ENCODE peak calls at places on chromosomes 7 and 10, in seven cellular contexts. L is Karpas-422, T is Peyer's patch, K is breast epithelium, F is lung, P is mammary epithelial cell, A is right lobe of liver. X is an unnamed sample.
A peak's percentile ranks its signal among the peaks of the same experiment; 100 is the strongest.

GRCh38 chr7:54888736-54889082 is 129.7 kb upstream of the SEC61G start:
- DNase-seq in L (no peak), T (no peak), K (no peak), F (no peak), P (no peak), A (no peak), X (no peak)

GRCh38 chr7:151992375-151992774 is 33.1 kb upstream of the GALNT11 start:
- DNase-seq in L (peak; percentile 72), T (peak; percentile 64), K (no peak), F (peak; percentile 48), P (peak; percentile 27), A (no peak), X (peak; percentile 45)

GRCh38 chr7:83697814-83698530 is 49.0 kb upstream of the SEMA3E start:
- DNase-seq in L (no peak), T (no peak), K (no peak), F (no peak), P (no peak), A (no peak), X (no peak)

GRCh38 chr7:4143006-4143405 is 539.1 kb upstream of the FOXK1 start:
- DNase-seq in L (no peak), T (no peak), K (no peak), F (no peak), P (no peak), A (peak; percentile 27), X (no peak)

GRCh38 chr10:119438717-119439116 is 103.8 kb downstream of the RGS10 start:
- DNase-seq in L (no peak), T (no peak), K (no peak), F (no peak), P (no peak), A (no peak), X (no peak)

GRCh38 chr7:1220958-1221745 is 11.5 kb upstream of the UNCX start:
- DNase-seq in L (no peak), T (no peak), K (no peak), F (no peak), P (no peak), A (no peak), X (no peak)

GRCh38 chr10:75547391-75548298 is 116.2 kb downstream of the LRMDA start:
- DNase-seq in L (no peak), T (no peak), K (no peak), F (no peak), P (peak; percentile 67), A (no peak), X (no peak)

GRCh38 chr10:108392286-108392685 is 1227.8 kb upstream of the SORCS1 start:
- DNase-seq in L (no peak), T (no peak), K (no peak), F (no peak), P (peak; percentile 47), A (no peak), X (no peak)

GRCh38 chr7:42460148-42460547 is 223.1 kb upstream of the GLI3 start:
- DNase-seq in L (no peak), T (no peak), K (no peak), F (no peak), P (no peak), A (no peak), X (no peak)

GRCh38 chr7:30984359-30985107 is 20.8 kb downstream of the GHRHR start:
- DNase-seq in L (peak; percentile 58), T (no peak), K (no peak), F (no peak), P (peak; percentile 74), A (no peak), X (no peak)

GRCh38 chr10:132500781-132501415 is 36.7 kb upstream of the INPP5A start:
- DNase-seq in L (no peak), T (no peak), K (peak; percentile 10), F (no peak), P (no peak), A (no peak), X (no peak)

GRCh38 chr10:48231699-48232315 is 42.7 kb downstream of the FRMPD2 start:
- DNase-seq in L (no peak), T (no peak), K (no peak), F (no peak), P (peak; percentile 32), A (no peak), X (no peak)

GRCh38 chr10:24723386-24723787 is 300 bp downstream of the ARHGAP21 start:
- DNase-seq in L (no peak), T (peak; percentile 65), K (no peak), F (no peak), P (peak; percentile 30), A (peak; percentile 68), X (no peak)

GRCh38 chr7:16315280-16315679 is 106.1 kb downstream of the CRPPA start:
- DNase-seq in L (no peak), T (no peak), K (no peak), F (no peak), P (peak; percentile 10), A (no peak), X (no peak)

GRCh38 chr7:4634166-4634565 is 47.9 kb upstream of the FOXK1 start:
- DNase-seq in L (no peak), T (no peak), K (no peak), F (no peak), P (no peak), A (no peak), X (no peak)

GRCh38 chr7:118590107-118590506 is 365.6 kb downstream of the ANKRD7 start:
- DNase-seq in L (peak; percentile 73), T (no peak), K (no peak), F (no peak), P (peak; percentile 20), A (no peak), X (no peak)

GRCh38 chr7:5422324-5423271 is 1.0 kb downstream of the TNRC18 start:
- DNase-seq in L (peak; percentile 74), T (no peak), K (no peak), F (no peak), P (no peak), A (peak; percentile 63), X (no peak)

GRCh38 chr10:124484016-124484415 is 22.4 kb downstream of the LHPP start:
- DNase-seq in L (no peak), T (no peak), K (no peak), F (no peak), P (no peak), A (no peak), X (no peak)

GRCh38 chr10:124482876-124483275 is 21.3 kb downstream of the LHPP start:
- DNase-seq in L (no peak), T (no peak), K (no peak), F (no peak), P (no peak), A (no peak), X (no peak)

GRCh38 chr10:124480860-124481259 is 19.2 kb downstream of the LHPP start:
- DNase-seq in L (no peak), T (no peak), K (no peak), F (no peak), P (no peak), A (no peak), X (no peak)

GRCh38 chr10:124481717-124482116 is 20.1 kb downstream of the LHPP start:
- DNase-seq in L (no peak), T (no peak), K (no peak), F (no peak), P (no peak), A (no peak), X (no peak)

DNA sequence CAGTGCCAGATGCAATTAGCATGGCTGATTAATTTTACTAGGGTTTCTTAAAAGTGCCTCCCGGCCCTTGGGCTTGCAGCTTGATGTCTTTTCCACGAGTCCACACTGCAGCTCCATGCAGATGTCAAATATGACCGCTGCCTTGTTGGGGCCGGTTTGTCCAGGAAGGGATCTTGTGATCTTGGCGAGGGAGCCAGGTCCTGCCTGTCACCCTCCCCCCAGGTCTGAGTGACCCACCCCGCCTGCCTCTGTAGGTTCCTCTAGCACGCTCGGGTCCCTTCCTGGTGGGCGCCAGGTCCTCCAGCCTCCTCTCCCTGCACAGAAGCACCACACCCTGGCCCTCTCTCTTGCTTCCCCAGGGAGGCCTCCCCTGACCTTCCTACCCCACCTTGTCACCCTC is 20.8 kb downstream of the LHPP start:
- DNase-seq in L (no peak), T (no peak), K (no peak), F (no peak), P (no peak), A (no peak), X (no peak)
- H3K27ac ChIP-seq in L (no peak overlapping the region), T (no peak overlapping the region), K (no peak overlapping the region), F (no peak overlapping the region), P (no peak overlapping the region), A (no peak overlapping the region), X (no peak overlapping the region)

DNA sequence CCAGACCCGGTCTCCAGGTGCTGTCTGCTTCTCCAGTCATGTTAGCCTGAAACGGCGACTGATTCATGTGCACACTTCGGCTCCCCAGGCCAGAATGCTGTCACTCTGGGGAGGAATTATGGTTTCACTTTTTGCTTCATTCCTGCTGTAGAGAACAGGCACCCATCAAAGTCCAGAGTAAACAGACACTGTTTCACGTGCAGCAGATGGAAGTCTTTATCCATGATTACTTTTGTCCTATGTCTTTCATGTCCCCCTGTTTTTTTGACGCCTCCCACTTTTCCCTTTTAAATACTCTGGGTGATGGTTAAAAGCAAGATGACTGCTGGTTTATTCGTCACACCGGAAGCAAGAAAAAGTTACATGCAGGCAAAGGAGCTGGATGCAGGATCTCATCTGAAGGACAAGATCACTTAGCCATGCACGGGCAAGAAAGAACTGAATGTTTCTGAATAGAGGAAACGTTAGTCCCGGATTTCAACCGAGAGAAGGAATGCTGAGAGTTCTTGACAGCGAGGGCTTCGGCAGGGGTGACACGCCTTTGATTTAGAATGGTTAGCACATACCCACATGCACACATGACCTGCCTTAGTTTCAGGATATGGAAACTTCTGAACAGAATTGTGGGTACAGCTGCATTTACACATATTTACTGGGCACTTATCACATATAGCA is 250.0 kb upstream of the KLF6 start:
- DNase-seq in L (no peak), T (no peak), K (no peak), F (peak; percentile 48), P (no peak), A (no peak), X (peak; percentile 6)
- H3K4me3 ChIP-seq in L (no peak overlapping the region), T (peak overlapping the region; percentile 36), K (peak overlapping the region; percentile 48), F (no peak overlapping the region), P (no peak overlapping the region), A (no peak overlapping the region), X (peak overlapping the region; percentile 44)

DNA sequence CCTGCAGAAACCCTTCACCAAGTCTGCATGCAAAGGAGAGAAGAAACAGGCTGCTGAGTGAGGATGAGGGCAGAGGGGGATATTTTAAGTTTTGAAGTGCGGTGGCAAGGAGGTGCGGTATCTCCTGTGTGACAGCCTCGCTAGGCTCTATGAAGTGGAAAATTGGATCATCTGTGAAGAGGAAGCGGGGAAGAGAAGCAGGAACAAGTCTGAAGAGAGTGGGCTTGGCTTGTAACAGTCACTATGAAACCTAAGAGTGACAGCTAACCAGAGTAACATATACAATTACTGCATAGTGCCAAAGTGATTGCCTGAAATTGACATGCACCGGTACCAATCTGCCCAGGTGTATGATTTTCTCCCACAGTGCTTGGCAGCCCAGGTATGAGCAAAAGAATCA is 287.5 kb upstream of the KLF14 start:
- DNase-seq in L (no peak), T (no peak), K (no peak), F (no peak), P (no peak), A (no peak), X (no peak)
- H3K27ac ChIP-seq in L (peak overlapping the region; percentile 64), T (peak overlapping the region; percentile 40), K (no peak overlapping the region), F (no peak overlapping the region), P (no peak overlapping the region), A (no peak overlapping the region), X (peak overlapping the region; percentile 23)

GRCh38 chr7:100873599-100874299 is 1.2 kb upstream of the SRRT start:
- DNase-seq in L (no peak), T (no peak), K (no peak), F (no peak), P (no peak), A (no peak), X (no peak)
- H3K4me3 ChIP-seq in L (peak overlapping the region; percentile 78), T (peak overlapping the region; percentile 86), K (peak overlapping the region; percentile 93), F (peak overlapping the region; percentile 81), P (peak overlapping the region; percentile 53), A (no peak overlapping the region), X (peak overlapping the region; percentile 78)

GRCh38 chr7:130490888-130491771 is 755 bp upstream of the MEST start:
- DNase-seq in L (no peak), T (no peak), K (no peak), F (no peak), P (no peak), A (peak; percentile 59), X (no peak)
- H3K27ac ChIP-seq in L (no peak overlapping the region), T (no peak overlapping the region), K (peak overlapping the region; percentile 55), F (no peak overlapping the region), P (no peak overlapping the region), A (no peak overlapping the region), X (no peak overlapping the region)